ENCODE peak calls at places on chromosomes 2 and 18, in five cellular contexts. E is GM23248, D is HCT116, G is OCI-LY7, S is MM.1S. F is an unnamed sample.
A peak's percentile ranks its signal among the peaks of the same experiment; 100 is the strongest.

GRCh38 chr2:81327916-81328315 is 1023.4 kb upstream of the LRRTM1 start:
- DNase-seq in G (no peak), E (no peak), D (no peak), S (no peak), F (no peak)

GRCh38 chr18:79533146-79533545 is 137.4 kb downstream of the NFATC1 start:
- DNase-seq in D (no peak), S (no peak), G (no peak), E (no peak), F (no peak)

GRCh38 chr2:105497094-105497493 is 98.2 kb upstream of the FHL2 start:
- DNase-seq in S (no peak), G (no peak), E (peak; percentile 54), D (no peak), F (no peak)

GRCh38 chr18:21298351-21298750 is 56.3 kb downstream of the GREB1L start:
- DNase-seq in E (peak; percentile 15), D (no peak), G (no peak), S (no peak), F (no peak)

GRCh38 chr2:48131503-48132293 is 225.4 kb upstream of the FBXO11 start:
- DNase-seq in D (no peak), G (no peak), S (no peak), E (peak; percentile 81), F (no peak)

GRCh38 chr2:241724259-241724974 is 10.0 kb upstream of the D2HGDH start:
- DNase-seq in G (no peak), D (no peak), S (no peak), E (no peak), F (no peak)

GRCh38 chr2:222494104-222494739 is 69.9 kb downstream of the SGPP2 start:
- DNase-seq in D (no peak), S (no peak), E (no peak), G (no peak), F (no peak)

GRCh38 chr2:31420936-31421335 is 6.4 kb upstream of the XDH start:
- DNase-seq in G (no peak), E (peak; percentile 28), S (no peak), D (no peak), F (no peak)

GRCh38 chr2:121233486-121234110 is 51.4 kb downstream of the TFCP2L1 start:
- DNase-seq in G (no peak), D (no peak), S (no peak), E (no peak), F (no peak)

GRCh38 chr2:239927424-239927981 is 97.6 kb downstream of the NDUFA10 start:
- DNase-seq in D (peak; percentile 58), E (peak; percentile 94), G (no peak), S (no peak), F (peak; percentile 68)

GRCh38 chr2:134461511-134461910 is 207.6 kb downstream of the MGAT5 start:
- DNase-seq in S (no peak), D (no peak), E (peak; percentile 32), G (no peak), F (no peak)

GRCh38 chr2:15623898-15624541 is 32.4 kb downstream of the DDX1 start:
- DNase-seq in D (no peak), G (no peak), E (no peak), S (no peak), F (no peak)

GRCh38 chr2:9967053-9967775 is 15.7 kb downstream of the GRHL1 start:
- DNase-seq in E (peak; percentile 78), D (no peak), G (peak; percentile 69), S (peak; percentile 22), F (no peak)

GRCh38 chr2:120469486-120469885 is 123.5 kb downstream of the INHBB start:
- DNase-seq in S (no peak), D (no peak), G (no peak), E (peak; percentile 55), F (no peak)

GRCh38 chr2:227127236-227127635 is 36.8 kb downstream of the COL4A4 start:
- DNase-seq in G (no peak), S (no peak), E (no peak), D (no peak), F (no peak)
- H2AFZ ChIP-seq in G (no peak overlapping the region), S (no peak overlapping the region), E (no peak overlapping the region), D (no peak overlapping the region), F (no peak overlapping the region)

GRCh38 chr2:110673201-110673600 is 4.7 kb downstream of the BUB1 start:
- DNase-seq in D (no peak), G (no peak), S (no peak), E (no peak), F (no peak)

GRCh38 chr2:110675679-110676078 is 2.2 kb downstream of the BUB1 start:
- DNase-seq in E (no peak), G (no peak), S (no peak), D (no peak), F (no peak)

GRCh38 chr2:110677530-110678456 is at the start of gene BUB1:
- DNase-seq in S (peak; percentile 98), G (peak; percentile 96), E (peak; percentile 99), D (peak; percentile 91), F (peak; percentile 95)

GRCh38 chr2:110677080-110677479 is 783 bp downstream of the BUB1 start:
- DNase-seq in G (no peak), S (peak; percentile 25), D (no peak), E (peak; percentile 27), F (no peak)

GRCh38 chr2:110674620-110675555 is 3.0 kb downstream of the BUB1 start:
- DNase-seq in E (peak; percentile 54), D (no peak), S (peak; percentile 95), G (peak; percentile 91), F (no peak)
- H2AFZ ChIP-seq in E (peak overlapping the region; percentile 65), D (no peak overlapping the region), S (peak overlapping the region; percentile 50), G (no peak overlapping the region), F (no peak overlapping the region)

DNA sequence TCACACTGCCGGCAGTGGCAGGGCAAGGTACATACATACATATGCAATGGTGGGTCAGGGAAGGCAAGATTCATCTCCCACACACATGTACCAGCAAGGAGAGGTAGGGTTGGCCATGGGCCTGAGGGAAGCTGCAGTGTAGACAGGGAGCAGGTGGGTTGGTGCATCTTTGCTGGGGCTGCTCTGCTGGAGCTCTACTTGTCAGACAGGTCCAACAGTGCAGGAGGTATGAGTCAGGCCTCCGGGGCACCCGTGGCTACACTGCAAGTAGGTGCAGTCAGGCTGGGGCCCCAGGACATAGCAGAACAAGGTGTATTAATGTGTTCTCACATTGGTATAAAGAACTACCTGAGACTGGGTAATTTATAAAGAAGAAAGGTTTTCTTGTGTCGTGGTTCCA is 281.1 kb upstream of the COL3A1 start:
- DNase-seq in G (no peak), E (no peak), S (no peak), D (peak; percentile 15), F (peak; percentile 55)
- H2AFZ ChIP-seq in G (no peak overlapping the region), E (no peak overlapping the region), S (no peak overlapping the region), D (peak overlapping the region; percentile 27), F (no peak overlapping the region)

DNA sequence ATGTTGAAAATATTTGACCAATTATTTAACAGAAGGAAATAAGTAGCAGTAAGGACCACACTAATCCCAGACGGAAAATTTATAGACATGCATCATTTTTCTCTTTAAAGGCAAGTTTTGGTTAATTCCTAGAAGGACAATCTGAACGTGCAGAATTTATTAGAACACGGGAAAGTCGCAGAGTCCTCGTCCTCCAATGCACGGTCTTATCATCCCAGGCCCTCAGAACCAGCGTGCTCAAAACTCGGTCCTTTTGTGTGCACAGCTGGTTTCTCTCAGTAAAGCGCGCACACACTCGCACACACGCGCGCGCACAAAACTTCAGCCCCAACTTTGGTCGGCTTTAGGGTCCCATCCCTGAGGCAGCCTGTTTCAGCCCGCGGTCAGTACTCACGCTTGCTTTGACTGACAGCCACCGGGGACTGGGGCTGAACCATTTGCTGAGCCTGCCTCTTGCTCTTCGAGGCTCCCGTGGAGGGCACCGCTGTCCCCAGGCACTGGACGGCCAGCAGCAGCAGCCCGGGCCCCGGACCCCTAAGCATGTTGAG is 533 bp downstream of the FN1 start:
- DNase-seq in E (peak; percentile 70), D (no peak), G (no peak), S (no peak), F (no peak)
- H2AFZ ChIP-seq in E (no peak overlapping the region), D (peak overlapping the region; percentile 65), G (no peak overlapping the region), S (peak overlapping the region; percentile 62), F (peak overlapping the region; percentile 75)

DNA sequence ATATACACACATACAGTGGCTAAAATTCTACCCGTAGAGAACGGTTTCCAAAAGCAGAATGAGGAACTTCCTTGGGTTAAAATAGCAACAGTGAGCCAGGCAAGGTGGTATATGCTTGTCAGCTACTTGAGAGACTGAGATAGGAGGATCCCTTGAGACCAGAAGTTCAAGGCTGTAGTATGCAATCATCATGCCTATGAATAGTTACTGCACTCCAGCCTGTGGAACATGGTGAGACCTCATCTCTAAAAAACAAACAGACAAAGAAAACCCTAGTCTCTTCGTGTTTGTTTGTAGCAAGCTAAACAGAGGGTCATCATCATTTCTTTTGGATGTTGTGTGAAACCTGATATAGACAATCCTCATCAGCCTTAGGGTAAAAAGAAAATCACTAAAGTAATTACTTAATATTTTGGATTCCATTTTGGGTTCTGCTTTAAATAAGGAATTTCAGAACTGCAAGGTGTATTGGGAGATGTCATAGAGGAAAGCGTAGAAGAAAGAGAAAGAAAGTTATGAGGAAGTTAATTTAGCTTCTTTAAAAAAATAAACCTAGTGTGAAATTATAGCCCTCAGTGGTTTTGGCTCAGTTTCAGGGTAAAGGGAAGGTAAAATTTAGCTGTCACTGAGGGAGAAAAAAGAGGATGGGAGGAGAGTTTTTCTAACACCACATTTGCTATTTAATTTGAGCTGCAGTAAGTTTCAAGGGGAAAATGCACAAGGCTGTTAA is 46.5 kb downstream of the PLEK start:
- DNase-seq in E (no peak), S (peak; percentile 26), G (peak; percentile 91), D (no peak), F (no peak)
- H2AFZ ChIP-seq in E (no peak overlapping the region), S (peak overlapping the region; percentile 40), G (peak overlapping the region; percentile 65), D (no peak overlapping the region), F (no peak overlapping the region)

GRCh38 chr18:68428026-68428425 is 286.9 kb downstream of the TMX3 start:
- DNase-seq in S (no peak), E (peak; percentile 92), D (no peak), G (no peak), F (no peak)
- H2AFZ ChIP-seq in S (no peak overlapping the region), E (no peak overlapping the region), D (no peak overlapping the region), G (no peak overlapping the region), F (no peak overlapping the region)

F was measured in PC-9.